ENCODE peak calls at places on chromosomes 13 and 19, in six cellular contexts. X is right lobe of liver, I is heart right ventricle, G is astrocyte, P is psoas muscle, Z is fibroblast of lung. W is an unnamed sample.

GRCh38 chr19:11306337-11306736 is 10.4 kb downstream of the TSPAN16 start:
- DNase-seq in X (no peak), I (no peak), G (no peak), P (no peak), Z (no peak), W (no peak)

GRCh38 chr19:4088975-4089374 is 22.3 kb upstream of the ZBTB7A start:
- DNase-seq in X (no peak), I (no peak), G (no peak), P (no peak), Z (no peak), W (no peak)

GRCh38 chr13:110063490-110063889 is 243.5 kb downstream of the COL4A1 start:
- DNase-seq in X (peak; percentile 37), I (no peak), G (no peak), P (no peak), Z (no peak), W (no peak)

GRCh38 chr13:109500146-109500773 is 286.1 kb downstream of the IRS2 start:
- DNase-seq in X (no peak), I (no peak), G (no peak), P (no peak), Z (peak; percentile 15), W (no peak)

GRCh38 chr19:18948976-18949356 is 7.9 kb upstream of the HOMER3 start:
- DNase-seq in X (no peak), I (no peak), G (no peak), P (no peak), Z (no peak), W (no peak)

GRCh38 chr19:49126575-49126974 is 7.2 kb downstream of the PPFIA3 start:
- DNase-seq in X (no peak), I (no peak), G (no peak), P (no peak), Z (no peak), W (no peak)

GRCh38 chr13:98450012-98450411 is 126.9 kb downstream of the STK24 start:
- DNase-seq in X (no peak), I (no peak), G (no peak), P (no peak), Z (peak; percentile 36), W (no peak)

GRCh38 chr13:92135509-92135908 is 737.1 kb downstream of the GPC5 start:
- DNase-seq in X (no peak), I (no peak), G (no peak), P (no peak), Z (no peak), W (no peak)

GRCh38 chr19:34502582-34503545 is 21.3 kb downstream of the WTIP start:
- DNase-seq in X (no peak), I (no peak), G (no peak), P (no peak), Z (peak; percentile 39), W (peak; percentile 59)

GRCh38 chr19:21604941-21605548 is 99.6 kb downstream of the ZNF429 start:
- DNase-seq in X (no peak), I (no peak), G (peak; percentile 13), P (no peak), Z (peak; percentile 15), W (no peak)

GRCh38 chr19:38837656-38838121 is 6.1 kb upstream of the ECH1 start:
- DNase-seq in X (peak; percentile 51), I (no peak), G (no peak), P (no peak), Z (no peak), W (no peak)

GRCh38 chr19:46766569-46767317 is 20.5 kb upstream of the STRN4 start:
- DNase-seq in X (no peak), I (no peak), G (no peak), P (peak; percentile 37), Z (no peak), W (no peak)

GRCh38 chr13:93794197-93794885 is 567.7 kb downstream of the GPC6 start:
- DNase-seq in X (no peak), I (no peak), G (no peak), P (no peak), Z (no peak), W (no peak)

GRCh38 chr13:109645831-109646230 is 140.6 kb downstream of the IRS2 start:
- DNase-seq in X (no peak), I (no peak), G (no peak), P (no peak), Z (no peak), W (no peak)

DNA sequence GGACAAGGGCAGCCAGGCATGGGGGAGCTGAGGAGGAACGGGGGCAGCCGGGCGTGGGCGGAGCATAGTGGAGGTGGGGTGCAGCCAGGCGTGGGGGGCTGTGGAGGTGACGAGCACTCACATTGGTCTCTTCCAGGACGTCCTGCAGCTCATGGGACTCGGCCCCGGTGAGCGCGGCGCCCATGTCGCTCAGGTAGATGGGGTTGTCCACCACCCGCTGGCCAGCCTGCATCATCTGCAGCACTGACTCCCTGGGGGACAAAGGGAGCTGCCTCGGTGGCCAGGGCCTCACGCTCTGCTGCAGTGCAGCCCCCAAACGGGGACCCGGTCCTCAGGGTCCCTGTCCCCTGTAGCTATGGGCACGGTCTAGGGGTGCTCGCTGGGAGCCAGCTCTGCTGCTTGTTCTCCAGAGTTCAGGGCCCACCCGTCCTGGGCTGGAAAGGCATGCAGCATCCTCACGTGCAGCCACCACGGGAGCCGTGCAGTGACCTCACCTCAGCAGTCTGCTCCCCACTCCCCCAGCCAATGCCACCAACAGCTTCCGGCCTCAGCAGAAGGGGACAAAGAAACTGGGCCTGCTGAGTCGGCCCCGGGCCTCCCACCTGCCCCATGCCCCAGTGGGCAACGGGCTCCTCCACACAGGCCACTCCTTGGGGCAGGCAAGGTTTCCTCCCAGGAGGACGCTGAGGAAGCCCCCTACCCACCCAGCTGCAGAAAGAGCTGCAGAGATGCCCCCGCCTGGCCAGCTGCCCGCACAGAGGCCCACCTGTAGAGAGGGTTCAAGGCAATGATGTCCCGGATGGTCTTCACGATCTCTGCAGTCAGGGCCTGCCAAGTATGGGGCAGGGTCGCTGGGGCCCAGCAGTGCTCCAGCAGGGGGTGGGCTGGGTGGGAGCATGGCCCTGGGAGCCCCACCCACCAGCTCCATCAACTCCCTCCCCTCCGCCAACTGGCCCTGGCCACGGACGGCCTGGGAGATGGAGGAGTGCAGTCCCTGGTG is 12.1 kb downstream of the LONP1 start:
- DNase-seq in X (no peak), I (no peak), G (no peak), P (peak; percentile 18), Z (no peak), W (no peak)
- H3K36me3 ChIP-seq in X (peaks cover 77% of the 10 kb centered on the region), I (peaks cover 100% of the 10 kb centered on the region), G (peaks cover 38% of the 10 kb centered on the region), P (peaks cover 11% of the 10 kb centered on the region), Z (peaks cover 51% of the 10 kb centered on the region), W (peaks cover 87% of the 10 kb centered on the region)

GRCh38 chr19:51253088-51253806 is 2.4 kb downstream of the SIGLECL1 start:
- DNase-seq in X (no peak), I (no peak), G (no peak), P (no peak), Z (no peak), W (no peak)

GRCh38 chr19:51256053-51256682 is 5.3 kb downstream of the SIGLECL1 start:
- DNase-seq in X (no peak), I (no peak), G (no peak), P (no peak), Z (no peak), W (no peak)

GRCh38 chr19:51247972-51248371 is 2.9 kb upstream of the SIGLECL1 start:
- DNase-seq in X (no peak), I (no peak), G (no peak), P (no peak), Z (no peak), W (no peak)

GRCh38 chr19:51250786-51251452 is at the start of gene SIGLECL1:
- DNase-seq in X (no peak), I (no peak), G (no peak), P (no peak), Z (no peak), W (no peak)

DNA sequence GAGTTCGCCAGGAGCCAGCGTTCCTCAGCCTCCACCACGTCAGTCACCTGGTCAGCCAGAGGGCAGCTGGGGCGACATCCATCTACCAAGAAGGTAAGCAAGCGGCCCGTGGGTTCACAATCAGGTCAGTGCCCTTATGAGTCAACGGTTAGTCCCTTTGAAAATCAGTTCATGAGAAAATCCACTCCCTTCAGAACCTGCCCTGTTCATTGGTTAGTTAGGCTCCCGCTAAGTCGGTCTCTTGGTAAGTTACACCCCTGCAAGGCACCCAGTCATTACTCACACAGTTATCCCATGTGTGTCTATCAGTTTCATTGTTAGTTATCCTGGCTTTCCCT is 542 bp downstream of the SIGLECL1 start:
- DNase-seq in X (no peak), I (no peak), G (no peak), P (no peak), Z (no peak), W (no peak)
- H3K4me3 ChIP-seq in X (no peak overlapping the region), I (no peak overlapping the region), G (no peak overlapping the region), P (no peak overlapping the region), Z (no peak overlapping the region), W (no peak overlapping the region)

GRCh38 chr13:34128661-34129060 is 310.7 kb downstream of the RFC3 start:
- DNase-seq in X (no peak), I (no peak), G (no peak), P (no peak), Z (no peak), W (no peak)
- H3K36me3 ChIP-seq in X (no peaks in the 10 kb centered on the region), I (no peaks in the 10 kb centered on the region), G (no peaks in the 10 kb centered on the region), P (no peaks in the 10 kb centered on the region), Z (no peaks in the 10 kb centered on the region), W (no peaks in the 10 kb centered on the region)

DNA sequence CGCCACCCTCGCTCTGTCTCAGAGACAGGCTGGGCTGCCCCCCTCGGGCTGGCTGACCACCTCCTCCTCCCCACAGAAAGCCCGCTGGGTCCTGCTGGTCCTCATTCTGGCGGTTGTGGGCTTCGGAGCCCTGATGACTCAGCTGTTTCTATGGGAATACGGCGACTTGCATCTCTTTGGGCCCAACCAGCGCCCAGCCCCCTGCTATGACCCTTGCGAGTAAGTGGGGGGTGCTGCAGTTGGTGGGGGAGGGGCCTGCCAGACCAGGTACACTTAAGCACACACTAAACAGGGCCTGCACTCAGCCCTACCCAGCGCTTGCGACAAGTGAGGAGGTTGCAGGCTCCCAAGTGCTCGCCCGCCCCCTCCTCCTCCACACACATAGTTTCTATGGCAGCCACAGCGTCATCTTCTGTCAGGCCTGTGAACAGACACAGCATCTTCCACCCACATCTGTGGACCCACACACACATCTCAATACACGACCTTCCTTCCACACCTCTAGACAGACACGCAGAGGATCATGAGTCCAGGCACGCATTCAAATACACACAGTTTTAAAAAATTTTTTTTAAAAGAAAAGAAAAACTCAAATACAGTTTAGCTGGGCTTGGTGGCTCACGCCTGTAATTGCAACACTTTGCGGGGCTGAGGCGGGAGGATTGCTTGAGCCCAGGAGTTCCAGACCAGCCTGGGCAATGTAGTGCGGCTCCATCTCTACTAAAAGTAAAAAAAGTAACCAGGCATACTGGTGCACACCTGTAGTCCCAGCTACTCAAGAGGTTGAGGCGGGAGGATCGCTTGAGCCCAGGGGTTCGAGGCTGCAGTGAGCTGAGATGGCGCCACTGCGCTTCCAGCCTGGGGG is 18.4 kb downstream of the PLD3 start:
- DNase-seq in X (no peak), I (no peak), G (peak; percentile 48), P (no peak), Z (peak; percentile 22), W (peak; percentile 82)
- H3K4me3 ChIP-seq in X (no peak overlapping the region), I (no peak overlapping the region), G (peak overlapping the region; percentile 61), P (no peak overlapping the region), Z (no peak overlapping the region), W (peak overlapping the region; percentile 47)

GRCh38 chr19:58217607-58218391 is 10.9 kb upstream of the ZNF544 start:
- DNase-seq in X (no peak), I (no peak), G (no peak), P (no peak), Z (no peak), W (no peak)

GRCh38 chr19:58209577-58209976 is 19.1 kb upstream of the ZNF544 start:
- DNase-seq in X (no peak), I (no peak), G (no peak), P (no peak), Z (no peak), W (no peak)

GRCh38 chr19:58217069-58217481 is 11.6 kb upstream of the ZNF544 start:
- DNase-seq in X (no peak), I (no peak), G (no peak), P (no peak), Z (no peak), W (no peak)

GRCh38 chr19:58212336-58213074 is 16.2 kb upstream of the ZNF544 start:
- DNase-seq in X (no peak), I (no peak), G (no peak), P (no peak), Z (no peak), W (no peak)

GRCh38 chr19:58213075-58213369 is 15.7 kb upstream of the ZNF544 start:
- DNase-seq in X (no peak), I (no peak), G (no peak), P (no peak), Z (no peak), W (no peak)
- H3K36me3 ChIP-seq in X (peaks cover 45% of the 10 kb centered on the region), I (peaks cover 62% of the 10 kb centered on the region), G (peaks cover 39% of the 10 kb centered on the region), P (peaks cover 42% of the 10 kb centered on the region), Z (peaks cover 17% of the 10 kb centered on the region), W (peaks cover 49% of the 10 kb centered on the region)

W was measured in upper lobe of right lung.